ENCODE peak calls at places on chromosome 10, in five cellular contexts. One of them, this sample, is unnamed. For H3K27me3 and H3K36me3, the result is how much of the 10 kb centered on the place peaks cover.

GRCh38 chr10:13347235-13348156 is 597 bp downstream of the SEPHS1 start:
- DNase-seq in colonic mucosa: peak
- DNase-seq in neuronal stem cell: peak
- DNase-seq in hepatocyte: peak
- DNase-seq in lower lobe of right lung: peak
- DNase-seq in this sample: peak

GRCh38 chr10:43396928-43397624 is 11.9 kb downstream of the HNRNPF start:
- DNase-seq in colonic mucosa: peak
- DNase-seq in neuronal stem cell: peak
- DNase-seq in hepatocyte: peak
- DNase-seq in lower lobe of right lung: peak
- DNase-seq in this sample: peak

GRCh38 chr10:29658984-29659769 is 24.4 kb upstream of the SVIL start:
- DNase-seq in colonic mucosa: peak
- DNase-seq in neuronal stem cell: no peak
- DNase-seq in hepatocyte: peak
- DNase-seq in lower lobe of right lung: peak
- DNase-seq in this sample: no peak

GRCh38 chr10:131792809-131793208 is 108.0 kb upstream of the PPP2R2D start:
- DNase-seq in colonic mucosa: no peak
- DNase-seq in neuronal stem cell: no peak
- DNase-seq in hepatocyte: no peak
- DNase-seq in lower lobe of right lung: no peak
- DNase-seq in this sample: no peak

GRCh38 chr10:80154978-80155695 is 22.6 kb downstream of the PLAC9 start:
- DNase-seq in colonic mucosa: no peak
- DNase-seq in neuronal stem cell: no peak
- DNase-seq in hepatocyte: no peak
- DNase-seq in lower lobe of right lung: no peak
- DNase-seq in this sample: no peak

GRCh38 chr10:112389147-112389822 is 15.4 kb downstream of the ACSL5 start:
- DNase-seq in colonic mucosa: peak
- DNase-seq in neuronal stem cell: no peak
- DNase-seq in hepatocyte: peak
- DNase-seq in lower lobe of right lung: no peak
- DNase-seq in this sample: no peak

GRCh38 chr10:62911210-62911963 is 95.2 kb upstream of the EGR2 start:
- DNase-seq in colonic mucosa: no peak
- DNase-seq in neuronal stem cell: peak
- DNase-seq in hepatocyte: no peak
- DNase-seq in lower lobe of right lung: no peak
- DNase-seq in this sample: peak

GRCh38 chr10:72616716-72617115 is 9.2 kb downstream of the MICU1 start:
- DNase-seq in colonic mucosa: no peak
- DNase-seq in neuronal stem cell: no peak
- DNase-seq in hepatocyte: no peak
- DNase-seq in lower lobe of right lung: no peak
- DNase-seq in this sample: no peak

GRCh38 chr10:91635401-91636400 is 2.8 kb upstream of the PPP1R3C start:
- DNase-seq in colonic mucosa: peak
- DNase-seq in neuronal stem cell: peak
- DNase-seq in hepatocyte: peak
- DNase-seq in lower lobe of right lung: no peak
- DNase-seq in this sample: peak

GRCh38 chr10:7159928-7160327 is 250.9 kb downstream of the SFMBT2 start:
- DNase-seq in colonic mucosa: no peak
- DNase-seq in neuronal stem cell: no peak
- DNase-seq in hepatocyte: no peak
- DNase-seq in lower lobe of right lung: no peak
- DNase-seq in this sample: no peak

GRCh38 chr10:93096901-93097300 is 23.2 kb downstream of the CYP26A1 start:
- DNase-seq in colonic mucosa: peak
- DNase-seq in neuronal stem cell: no peak
- DNase-seq in hepatocyte: peak
- DNase-seq in lower lobe of right lung: no peak
- DNase-seq in this sample: no peak

GRCh38 chr10:45408421-45409319 is 34.7 kb downstream of the ALOX5 start:
- DNase-seq in colonic mucosa: no peak
- DNase-seq in neuronal stem cell: no peak
- DNase-seq in hepatocyte: no peak
- DNase-seq in lower lobe of right lung: no peak
- DNase-seq in this sample: no peak

GRCh38 chr10:124306922-124307371 is 111.8 kb downstream of the OAT start:
- DNase-seq in colonic mucosa: no peak
- DNase-seq in neuronal stem cell: no peak
- DNase-seq in hepatocyte: no peak
- DNase-seq in lower lobe of right lung: no peak
- DNase-seq in this sample: no peak

GRCh38 chr10:62388328-62388727 is 14.2 kb downstream of the ZNF365 start:
- DNase-seq in colonic mucosa: no peak
- DNase-seq in neuronal stem cell: no peak
- DNase-seq in hepatocyte: no peak
- DNase-seq in lower lobe of right lung: no peak
- DNase-seq in this sample: no peak

GRCh38 chr10:100803908-100804307 is 58.5 kb downstream of the PAX2 start:
- DNase-seq in colonic mucosa: no peak
- DNase-seq in neuronal stem cell: no peak
- DNase-seq in hepatocyte: no peak
- DNase-seq in lower lobe of right lung: no peak
- DNase-seq in this sample: no peak

GRCh38 chr10:100807241-100808050 is 62.1 kb downstream of the PAX2 start:
- DNase-seq in colonic mucosa: no peak
- DNase-seq in neuronal stem cell: no peak
- DNase-seq in hepatocyte: no peak
- DNase-seq in lower lobe of right lung: peak
- DNase-seq in this sample: peak

GRCh38 chr10:100803481-100803880 is 58.1 kb downstream of the PAX2 start:
- DNase-seq in colonic mucosa: no peak
- DNase-seq in neuronal stem cell: no peak
- DNase-seq in hepatocyte: no peak
- DNase-seq in lower lobe of right lung: no peak
- DNase-seq in this sample: no peak

GRCh38 chr10:100806356-100806645 is 60.9 kb downstream of the PAX2 start:
- DNase-seq in colonic mucosa: no peak
- DNase-seq in neuronal stem cell: no peak
- DNase-seq in hepatocyte: no peak
- DNase-seq in lower lobe of right lung: peak
- DNase-seq in this sample: no peak

GRCh38 chr10:100805543-100806355 is 60.4 kb downstream of the PAX2 start:
- DNase-seq in colonic mucosa: no peak
- DNase-seq in neuronal stem cell: no peak
- DNase-seq in hepatocyte: no peak
- DNase-seq in lower lobe of right lung: no peak
- DNase-seq in this sample: no peak
- H3K27me3 ChIP-seq in colonic mucosa: under half
- H3K27me3 ChIP-seq in neuronal stem cell: under half
- H3K27me3 ChIP-seq in hepatocyte: half or more
- H3K27me3 ChIP-seq in lower lobe of right lung: half or more
- H3K27me3 ChIP-seq in this sample: under half

GRCh38 chr10:30788307-30788706 is 158.8 kb upstream of the LYZL2 start:
- DNase-seq in colonic mucosa: no peak
- DNase-seq in neuronal stem cell: no peak
- DNase-seq in hepatocyte: no peak
- DNase-seq in lower lobe of right lung: no peak
- DNase-seq in this sample: no peak
- H3K36me3 ChIP-seq in colonic mucosa: under half
- H3K36me3 ChIP-seq in neuronal stem cell: under half
- H3K36me3 ChIP-seq in hepatocyte: under half
- H3K36me3 ChIP-seq in lower lobe of right lung: under half
- H3K36me3 ChIP-seq in this sample: under half

GRCh38 chr10:75400163-75400768 is 1.3 kb downstream of the ZNF503 start:
- DNase-seq in colonic mucosa: no peak
- DNase-seq in neuronal stem cell: no peak
- DNase-seq in hepatocyte: no peak
- DNase-seq in lower lobe of right lung: peak
- DNase-seq in this sample: no peak
- H3K27me3 ChIP-seq in colonic mucosa: under half
- H3K27me3 ChIP-seq in neuronal stem cell: under half
- H3K27me3 ChIP-seq in hepatocyte: under half
- H3K27me3 ChIP-seq in lower lobe of right lung: under half
- H3K27me3 ChIP-seq in this sample: under half

DNA sequence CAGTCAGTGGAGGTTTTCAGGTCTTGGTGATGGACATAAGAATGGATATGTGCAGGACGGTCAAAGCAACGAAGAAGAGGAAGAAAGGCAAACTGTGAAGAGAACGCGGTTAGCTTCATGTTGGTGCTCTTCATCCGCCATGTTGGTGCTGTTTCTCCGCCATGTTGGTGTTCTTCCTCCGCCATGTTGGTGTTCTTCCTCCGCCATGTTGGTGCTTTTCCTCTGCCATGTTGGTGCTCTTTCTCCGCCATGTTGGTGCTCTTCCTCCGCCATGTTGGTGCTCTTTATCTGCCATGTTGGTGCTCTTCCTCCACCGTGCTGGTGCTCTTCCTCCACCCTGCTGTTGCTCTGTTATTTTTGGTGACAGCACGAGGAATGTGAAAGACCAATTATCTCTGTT is 95.4 kb downstream of the DOCK1 start:
- DNase-seq in colonic mucosa: no peak
- DNase-seq in neuronal stem cell: no peak
- DNase-seq in hepatocyte: no peak
- DNase-seq in lower lobe of right lung: no peak
- DNase-seq in this sample: no peak
- H3K36me3 ChIP-seq in colonic mucosa: under half
- H3K36me3 ChIP-seq in neuronal stem cell: under half
- H3K36me3 ChIP-seq in hepatocyte: under half
- H3K36me3 ChIP-seq in lower lobe of right lung: half or more
- H3K36me3 ChIP-seq in this sample: under half

GRCh38 chr10:100858742-100859141 is 54.0 kb upstream of the SLF2 start:
- DNase-seq in colonic mucosa: no peak
- DNase-seq in neuronal stem cell: no peak
- DNase-seq in hepatocyte: no peak
- DNase-seq in lower lobe of right lung: no peak
- DNase-seq in this sample: no peak

GRCh38 chr10:100863433-100863832 is 49.3 kb upstream of the SLF2 start:
- DNase-seq in colonic mucosa: no peak
- DNase-seq in neuronal stem cell: no peak
- DNase-seq in hepatocyte: no peak
- DNase-seq in lower lobe of right lung: no peak
- DNase-seq in this sample: no peak

GRCh38 chr10:100859204-100859763 is 53.5 kb upstream of the SLF2 start:
- DNase-seq in colonic mucosa: no peak
- DNase-seq in neuronal stem cell: no peak
- DNase-seq in hepatocyte: no peak
- DNase-seq in lower lobe of right lung: no peak
- DNase-seq in this sample: no peak

DNA sequence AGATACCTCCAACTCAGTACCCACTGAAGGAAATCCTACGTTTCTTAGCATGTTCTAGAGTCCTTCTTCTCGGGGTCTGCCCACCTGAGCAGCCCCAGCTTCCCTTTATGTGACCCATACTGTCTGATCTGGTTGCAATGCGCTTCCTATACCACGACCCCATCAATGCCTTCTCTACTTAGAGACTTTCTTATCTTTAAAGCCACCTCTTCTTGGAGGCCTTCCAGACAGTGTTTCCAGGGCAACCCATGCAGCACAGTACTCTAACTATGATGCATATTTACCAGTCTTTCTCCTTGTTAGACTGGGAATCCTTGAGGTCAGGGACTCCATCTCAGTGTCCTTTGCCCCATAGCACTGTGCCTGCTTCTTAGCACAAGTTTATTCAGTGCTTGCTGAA is 54.5 kb upstream of the SLF2 start:
- DNase-seq in colonic mucosa: no peak
- DNase-seq in neuronal stem cell: no peak
- DNase-seq in hepatocyte: no peak
- DNase-seq in lower lobe of right lung: no peak
- DNase-seq in this sample: no peak
- H3K27me3 ChIP-seq in colonic mucosa: under half
- H3K27me3 ChIP-seq in neuronal stem cell: under half
- H3K27me3 ChIP-seq in hepatocyte: half or more
- H3K27me3 ChIP-seq in lower lobe of right lung: under half
- H3K27me3 ChIP-seq in this sample: under half

GRCh38 chr10:103416436-103417147 is 20.2 kb downstream of the PDCD11 start:
- DNase-seq in colonic mucosa: peak
- DNase-seq in neuronal stem cell: peak
- DNase-seq in hepatocyte: peak
- DNase-seq in lower lobe of right lung: no peak
- DNase-seq in this sample: peak
- H3K36me3 ChIP-seq in colonic mucosa: under half
- H3K36me3 ChIP-seq in neuronal stem cell: half or more
- H3K36me3 ChIP-seq in hepatocyte: under half
- H3K36me3 ChIP-seq in lower lobe of right lung: half or more
- H3K36me3 ChIP-seq in this sample: half or more

GRCh38 chr10:114095676-114096331 is 52.1 kb downstream of the ADRB1 start:
- DNase-seq in colonic mucosa: no peak
- DNase-seq in neuronal stem cell: no peak
- DNase-seq in hepatocyte: no peak
- DNase-seq in lower lobe of right lung: no peak
- DNase-seq in this sample: no peak
- H3K27me3 ChIP-seq in colonic mucosa: under half
- H3K27me3 ChIP-seq in neuronal stem cell: under half
- H3K27me3 ChIP-seq in hepatocyte: under half
- H3K27me3 ChIP-seq in lower lobe of right lung: under half
- H3K27me3 ChIP-seq in this sample: under half

DNA sequence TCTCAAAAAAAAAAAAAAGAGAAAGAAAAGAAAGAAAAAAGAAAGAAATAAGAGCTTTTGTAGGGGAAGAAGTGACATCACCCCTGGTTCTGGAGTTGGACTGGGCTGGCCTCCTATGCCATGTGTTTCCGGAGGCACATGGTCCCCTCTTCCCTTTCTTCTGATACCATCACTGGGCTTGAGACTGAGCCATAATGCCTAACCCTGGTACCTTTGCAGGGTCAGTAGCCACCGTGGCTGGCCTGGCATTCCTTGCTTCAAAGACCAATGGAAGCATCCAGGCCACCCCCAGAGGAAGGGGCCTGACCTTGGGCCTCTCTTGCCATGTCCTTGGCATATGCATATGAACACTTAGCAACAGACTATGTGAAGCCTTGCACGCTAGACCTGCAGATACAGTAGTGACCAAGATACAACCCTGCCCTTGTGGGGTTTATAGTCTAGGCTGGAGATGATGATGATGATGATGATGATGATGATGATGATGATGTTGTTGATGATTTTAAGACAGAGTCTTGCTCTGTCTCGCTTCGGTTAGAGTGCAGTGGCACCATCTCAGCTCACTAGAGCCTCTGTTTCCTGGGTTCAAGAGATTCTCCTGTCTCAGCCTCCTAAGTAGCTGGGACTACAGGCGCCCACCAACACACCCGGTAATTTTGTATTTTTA is 31.8 kb downstream of the SUFU start:
- DNase-seq in colonic mucosa: no peak
- DNase-seq in neuronal stem cell: no peak
- DNase-seq in hepatocyte: no peak
- DNase-seq in lower lobe of right lung: no peak
- DNase-seq in this sample: no peak
- H3K36me3 ChIP-seq in colonic mucosa: under half
- H3K36me3 ChIP-seq in neuronal stem cell: under half
- H3K36me3 ChIP-seq in hepatocyte: under half
- H3K36me3 ChIP-seq in lower lobe of right lung: under half
- H3K36me3 ChIP-seq in this sample: under half